ENCODE peak calls at places on chromosome 15, in seven cellular contexts. I is psoas muscle; N is hippocampal formation; A is activated T-cell treated with anti-CD3 and anti-CD28 coated beads for 1 hour; O is stimulated activated CD4-positive, alpha-beta T cell treated with anti-CD3 and anti-CD28 coated beads, TNF-alpha, amount 100 ng/mL, for 48 hours; H is A549; U is activated naive CD8-positive, alpha-beta T cell treated with anti-CD3 and anti-CD28 coated beads, Interleukin-2, amount 50 U/mL, for 24 hours. G is an unnamed sample.
A peak's percentile ranks its signal among the peaks of the same experiment; 100 is the strongest.

GRCh38 chr15:91263632-91264477 is 163.8 kb downstream of the SV2B start:
- DNase-seq in I (peak; percentile 87), U (no peak), O (no peak), A (no peak), H (no peak), N (no peak), G (no peak)

GRCh38 chr15:39597336-39597735 is 16.5 kb downstream of the THBS1 start:
- DNase-seq in I (no peak), O (no peak), N (no peak), H (no peak), A (no peak), U (no peak), G (no peak)

GRCh38 chr15:69656271-69657030 is 203.8 kb downstream of the RPLP1 start:
- DNase-seq in A (no peak), U (no peak), H (no peak), I (no peak), O (no peak), N (no peak), G (peak; percentile 51)

GRCh38 chr15:89362203-89363101 is 27.8 kb upstream of the POLG start:
- DNase-seq in O (no peak), I (no peak), A (no peak), U (no peak), H (no peak), N (peak; percentile 59), G (no peak)

GRCh38 chr15:88299502-88299901 is 43.0 kb upstream of the NTRK3 start:
- DNase-seq in O (no peak), N (no peak), U (no peak), A (no peak), H (no peak), I (no peak), G (no peak)

GRCh38 chr15:71352125-71352524 is 236.9 kb downstream of the THSD4 start:
- DNase-seq in I (no peak), H (no peak), O (no peak), U (no peak), N (no peak), A (no peak), G (no peak)

GRCh38 chr15:80892414-80892813 is 97.2 kb downstream of the MESD start:
- DNase-seq in N (no peak), H (no peak), I (no peak), O (no peak), A (no peak), U (no peak), G (no peak)

GRCh38 chr15:46450112-46450809 is 815.4 kb downstream of the SQOR start:
- DNase-seq in I (no peak), U (no peak), N (no peak), O (no peak), H (no peak), A (no peak), G (no peak)

GRCh38 chr15:64930019-64930652 is 18.4 kb downstream of the ANKDD1A start:
- DNase-seq in N (no peak), H (no peak), O (no peak), A (no peak), I (no peak), U (no peak), G (no peak)

GRCh38 chr15:92391640-92392039 is 2.0 kb upstream of the ST8SIA2 start:
- DNase-seq in H (peak; percentile 74), N (peak; percentile 4), I (no peak), A (no peak), O (no peak), U (no peak), G (no peak)

GRCh38 chr15:65414841-65415621 is 7.7 kb downstream of the IGDCC4 start:
- DNase-seq in O (no peak), A (no peak), U (no peak), N (no peak), I (peak; percentile 79), H (peak; percentile 71), G (no peak)

GRCh38 chr15:62850791-62851291 is 191.7 kb upstream of the TPM1 start:
- DNase-seq in A (no peak), U (no peak), N (no peak), I (no peak), H (peak; percentile 77), O (no peak), G (no peak)

GRCh38 chr15:66936115-66936863 is 129.1 kb upstream of the SMAD3 start:
- DNase-seq in I (peak; percentile 62), A (no peak), N (no peak), H (no peak), U (no peak), O (no peak), G (peak; percentile 70)

GRCh38 chr15:34275154-34275553 is 50.3 kb downstream of the EMC4 start:
- DNase-seq in N (no peak), A (no peak), I (no peak), O (no peak), H (no peak), U (no peak), G (no peak)

GRCh38 chr15:35669021-35669420 is 123.1 kb upstream of the DPH6 start:
- DNase-seq in N (no peak), U (no peak), O (no peak), H (no peak), I (no peak), A (no peak), G (no peak)

GRCh38 chr15:88378259-88378658 is 88.9 kb downstream of the MRPL46 start:
- DNase-seq in H (no peak), N (no peak), O (no peak), A (no peak), I (no peak), U (no peak), G (no peak)

GRCh38 chr15:78750566-78750965 is 60.7 kb downstream of the ADAMTS7 start:
- DNase-seq in N (no peak), O (no peak), I (peak; percentile 80), H (no peak), A (no peak), U (no peak), G (peak; percentile 38)

GRCh38 chr15:38853608-38854007 is 289.0 kb upstream of the RASGRP1 start:
- DNase-seq in N (no peak), A (peak; percentile 6), H (no peak), O (peak; percentile 1), U (peak; percentile 5), I (no peak), G (no peak)

GRCh38 chr15:52794665-52795463 is 4.7 kb upstream of the ONECUT1 start:
- DNase-seq in O (no peak), H (no peak), U (no peak), A (no peak), N (no peak), I (no peak), G (no peak)

GRCh38 chr15:40633178-40633577 is 39.1 kb downstream of the KNL1 start:
- DNase-seq in U (no peak), A (no peak), N (no peak), H (no peak), I (no peak), O (no peak), G (no peak)

GRCh38 chr15:77622212-77622941 is 10.3 kb downstream of the LINGO1 start:
- DNase-seq in I (no peak), H (no peak), A (no peak), N (no peak), U (no peak), O (no peak), G (no peak)

GRCh38 chr15:77865106-77865630 is 212.3 kb downstream of the TBC1D2B start:
- DNase-seq in I (peak; percentile 19), H (no peak), O (no peak), A (no peak), N (no peak), U (no peak), G (peak; percentile 66)

GRCh38 chr15:57344282-57344681 is 32.0 kb upstream of the CGNL1 start:
- DNase-seq in U (no peak), A (no peak), I (no peak), O (no peak), H (no peak), N (no peak), G (no peak)

GRCh38 chr15:25683415-25683814 is 179.7 kb downstream of the ATP10A start:
- DNase-seq in U (no peak), A (no peak), I (no peak), N (no peak), O (no peak), H (no peak), G (no peak)

GRCh38 chr15:66405605-66406004 is 18.9 kb downstream of the MAP2K1 start:
- DNase-seq in I (no peak), O (no peak), H (no peak), A (no peak), N (no peak), U (no peak), G (no peak)

GRCh38 chr15:71252036-71252898 is 137.0 kb downstream of the THSD4 start:
- DNase-seq in I (no peak), O (no peak), U (no peak), N (no peak), A (no peak), H (peak; percentile 85), G (no peak)

G was measured in cardiac septum.